ENCODE peak calls at places on chromosomes 12 and 14, in nine cellular contexts. One of them, this sample, is unnamed.

GRCh38 chr12:93841671-93842070 is 164.5 kb downstream of the CRADD start:
- DNase-seq in CD8-positive, alpha-beta T cell: no peak
- DNase-seq in epithelial cell of esophagus: no peak
- DNase-seq in OCI-M1: no peak
- DNase-seq in endothelial cell: no peak
- DNase-seq in ELR: no peak
- DNase-seq in cortex of kidney: no peak
- DNase-seq in stimulated activated CD8-positive, alpha-beta memory T cell treated with anti-CD3 and anti-CD28 coated beads, Interleukin-2, amount 100 ng/mL, for 1 hour: no peak
- DNase-seq in neural progenitor cell: no peak
- DNase-seq in this sample: peak

GRCh38 chr14:75636100-75636692 is 24.5 kb downstream of the ERG28 start:
- DNase-seq in CD8-positive, alpha-beta T cell: no peak
- DNase-seq in epithelial cell of esophagus: no peak
- DNase-seq in OCI-M1: no peak
- DNase-seq in endothelial cell: no peak
- DNase-seq in ELR: peak
- DNase-seq in cortex of kidney: no peak
- DNase-seq in stimulated activated CD8-positive, alpha-beta memory T cell treated with anti-CD3 and anti-CD28 coated beads, Interleukin-2, amount 100 ng/mL, for 1 hour: no peak
- DNase-seq in neural progenitor cell: peak
- DNase-seq in this sample: no peak

GRCh38 chr12:7079826-7080125 is 12.5 kb downstream of the C1R start:
- DNase-seq in CD8-positive, alpha-beta T cell: no peak
- DNase-seq in epithelial cell of esophagus: peak
- DNase-seq in OCI-M1: no peak
- DNase-seq in endothelial cell: no peak
- DNase-seq in ELR: peak
- DNase-seq in cortex of kidney: no peak
- DNase-seq in stimulated activated CD8-positive, alpha-beta memory T cell treated with anti-CD3 and anti-CD28 coated beads, Interleukin-2, amount 100 ng/mL, for 1 hour: no peak
- DNase-seq in neural progenitor cell: no peak
- DNase-seq in this sample: no peak

GRCh38 chr12:66359300-66359699 is 57.0 kb downstream of the HELB start:
- DNase-seq in CD8-positive, alpha-beta T cell: no peak
- DNase-seq in epithelial cell of esophagus: no peak
- DNase-seq in OCI-M1: no peak
- DNase-seq in endothelial cell: no peak
- DNase-seq in ELR: no peak
- DNase-seq in cortex of kidney: no peak
- DNase-seq in stimulated activated CD8-positive, alpha-beta memory T cell treated with anti-CD3 and anti-CD28 coated beads, Interleukin-2, amount 100 ng/mL, for 1 hour: no peak
- DNase-seq in neural progenitor cell: no peak
- DNase-seq in this sample: peak

GRCh38 chr12:48827513-48828096 is 9.3 kb downstream of the CACNB3 start:
- DNase-seq in CD8-positive, alpha-beta T cell: no peak
- DNase-seq in epithelial cell of esophagus: no peak
- DNase-seq in OCI-M1: no peak
- DNase-seq in endothelial cell: no peak
- DNase-seq in ELR: no peak
- DNase-seq in cortex of kidney: no peak
- DNase-seq in stimulated activated CD8-positive, alpha-beta memory T cell treated with anti-CD3 and anti-CD28 coated beads, Interleukin-2, amount 100 ng/mL, for 1 hour: no peak
- DNase-seq in neural progenitor cell: no peak
- DNase-seq in this sample: no peak

GRCh38 chr12:43969882-43970281 is 134.0 kb downstream of the TMEM117 start:
- DNase-seq in CD8-positive, alpha-beta T cell: no peak
- DNase-seq in epithelial cell of esophagus: peak
- DNase-seq in OCI-M1: no peak
- DNase-seq in endothelial cell: no peak
- DNase-seq in ELR: peak
- DNase-seq in cortex of kidney: no peak
- DNase-seq in stimulated activated CD8-positive, alpha-beta memory T cell treated with anti-CD3 and anti-CD28 coated beads, Interleukin-2, amount 100 ng/mL, for 1 hour: no peak
- DNase-seq in neural progenitor cell: no peak
- DNase-seq in this sample: no peak

GRCh38 chr14:92665699-92666110 is 82.7 kb downstream of the LGMN start:
- DNase-seq in CD8-positive, alpha-beta T cell: no peak
- DNase-seq in epithelial cell of esophagus: no peak
- DNase-seq in OCI-M1: peak
- DNase-seq in endothelial cell: no peak
- DNase-seq in ELR: no peak
- DNase-seq in cortex of kidney: no peak
- DNase-seq in stimulated activated CD8-positive, alpha-beta memory T cell treated with anti-CD3 and anti-CD28 coated beads, Interleukin-2, amount 100 ng/mL, for 1 hour: no peak
- DNase-seq in neural progenitor cell: no peak
- DNase-seq in this sample: no peak

GRCh38 chr12:62917939-62918338 is 17.0 kb downstream of the PPM1H start:
- DNase-seq in CD8-positive, alpha-beta T cell: no peak
- DNase-seq in epithelial cell of esophagus: no peak
- DNase-seq in OCI-M1: peak
- DNase-seq in endothelial cell: no peak
- DNase-seq in ELR: no peak
- DNase-seq in cortex of kidney: no peak
- DNase-seq in stimulated activated CD8-positive, alpha-beta memory T cell treated with anti-CD3 and anti-CD28 coated beads, Interleukin-2, amount 100 ng/mL, for 1 hour: no peak
- DNase-seq in neural progenitor cell: no peak
- DNase-seq in this sample: no peak

GRCh38 chr12:56932146-56932545 is 2.1 kb downstream of the SDR9C7 start:
- DNase-seq in CD8-positive, alpha-beta T cell: no peak
- DNase-seq in epithelial cell of esophagus: no peak
- DNase-seq in OCI-M1: peak
- DNase-seq in endothelial cell: no peak
- DNase-seq in ELR: no peak
- DNase-seq in cortex of kidney: no peak
- DNase-seq in stimulated activated CD8-positive, alpha-beta memory T cell treated with anti-CD3 and anti-CD28 coated beads, Interleukin-2, amount 100 ng/mL, for 1 hour: no peak
- DNase-seq in neural progenitor cell: no peak
- DNase-seq in this sample: no peak

GRCh38 chr14:100880271-100881101 is 23.0 kb downstream of the RTL1 start:
- DNase-seq in CD8-positive, alpha-beta T cell: no peak
- DNase-seq in epithelial cell of esophagus: no peak
- DNase-seq in OCI-M1: no peak
- DNase-seq in endothelial cell: no peak
- DNase-seq in ELR: no peak
- DNase-seq in cortex of kidney: no peak
- DNase-seq in stimulated activated CD8-positive, alpha-beta memory T cell treated with anti-CD3 and anti-CD28 coated beads, Interleukin-2, amount 100 ng/mL, for 1 hour: no peak
- DNase-seq in neural progenitor cell: no peak
- DNase-seq in this sample: no peak

GRCh38 chr14:81557137-81557536 is 23.5 kb upstream of the SEL1L start:
- DNase-seq in CD8-positive, alpha-beta T cell: no peak
- DNase-seq in epithelial cell of esophagus: no peak
- DNase-seq in OCI-M1: peak
- DNase-seq in endothelial cell: no peak
- DNase-seq in ELR: no peak
- DNase-seq in cortex of kidney: no peak
- DNase-seq in stimulated activated CD8-positive, alpha-beta memory T cell treated with anti-CD3 and anti-CD28 coated beads, Interleukin-2, amount 100 ng/mL, for 1 hour: no peak
- DNase-seq in neural progenitor cell: no peak
- DNase-seq in this sample: no peak

GRCh38 chr14:22976620-22977433 is 5.5 kb downstream of the AJUBA start:
- DNase-seq in CD8-positive, alpha-beta T cell: no peak
- DNase-seq in epithelial cell of esophagus: peak
- DNase-seq in OCI-M1: peak
- DNase-seq in endothelial cell: no peak
- DNase-seq in ELR: peak
- DNase-seq in cortex of kidney: no peak
- DNase-seq in stimulated activated CD8-positive, alpha-beta memory T cell treated with anti-CD3 and anti-CD28 coated beads, Interleukin-2, amount 100 ng/mL, for 1 hour: no peak
- DNase-seq in neural progenitor cell: no peak
- DNase-seq in this sample: no peak

GRCh38 chr14:33950320-33951182 is at the start of gene EGLN3:
- DNase-seq in CD8-positive, alpha-beta T cell: no peak
- DNase-seq in epithelial cell of esophagus: peak
- DNase-seq in OCI-M1: peak
- DNase-seq in endothelial cell: peak
- DNase-seq in ELR: peak
- DNase-seq in cortex of kidney: peak
- DNase-seq in stimulated activated CD8-positive, alpha-beta memory T cell treated with anti-CD3 and anti-CD28 coated beads, Interleukin-2, amount 100 ng/mL, for 1 hour: peak
- DNase-seq in neural progenitor cell: peak
- DNase-seq in this sample: no peak

GRCh38 chr12:57135939-57136338 is 7.7 kb downstream of the LRP1 start:
- DNase-seq in CD8-positive, alpha-beta T cell: no peak
- DNase-seq in epithelial cell of esophagus: no peak
- DNase-seq in OCI-M1: no peak
- DNase-seq in endothelial cell: no peak
- DNase-seq in ELR: no peak
- DNase-seq in cortex of kidney: no peak
- DNase-seq in stimulated activated CD8-positive, alpha-beta memory T cell treated with anti-CD3 and anti-CD28 coated beads, Interleukin-2, amount 100 ng/mL, for 1 hour: no peak
- DNase-seq in neural progenitor cell: peak
- DNase-seq in this sample: no peak

GRCh38 chr12:4312251-4312650 is 8.8 kb upstream of the TIGAR start:
- DNase-seq in CD8-positive, alpha-beta T cell: no peak
- DNase-seq in epithelial cell of esophagus: no peak
- DNase-seq in OCI-M1: no peak
- DNase-seq in endothelial cell: no peak
- DNase-seq in ELR: no peak
- DNase-seq in cortex of kidney: no peak
- DNase-seq in stimulated activated CD8-positive, alpha-beta memory T cell treated with anti-CD3 and anti-CD28 coated beads, Interleukin-2, amount 100 ng/mL, for 1 hour: no peak
- DNase-seq in neural progenitor cell: no peak
- DNase-seq in this sample: no peak

This sample was measured in vagina.